ENCODE peak calls at places on chromosomes 12 and 14, in ten cellular contexts. E is A172; A is NCI-H1436; X is T-helper 2 cell; Z is effector CD8-positive, alpha-beta T cell; I is B cell; Y is left ventricle myocardium superior; R is CD4-positive, alpha-beta T cell; M is HEK293T; H is GM23248. C is an unnamed sample.

GRCh38 chr12:120581998-120582397 is 796 bp upstream of the POP5 start:
- DNase-seq in E (no peak), A (no peak), X (no peak), Z (no peak), I (no peak), Y (no peak), R (no peak), M (no peak), H (peak), C (no peak)

GRCh38 chr14:78291958-78292357 is 121.8 kb downstream of the NRXN3 start:
- DNase-seq in E (no peak), A (no peak), X (no peak), Z (no peak), I (no peak), Y (no peak), R (no peak), M (no peak), H (no peak), C (no peak)

GRCh38 chr14:67167420-67168109 is 21.7 kb upstream of the GARIN2 start:
- DNase-seq in E (peak), A (no peak), X (no peak), Z (no peak), I (no peak), Y (no peak), R (no peak), M (no peak), H (peak), C (no peak)

GRCh38 chr12:132685400-132685799 is 1.7 kb downstream of the POLE start:
- DNase-seq in E (no peak), A (no peak), X (no peak), Z (no peak), I (no peak), Y (no peak), R (no peak), M (no peak), H (no peak), C (no peak)

GRCh38 chr14:94378527-94379290 is 9.7 kb downstream of the SERPINA1 start:
- DNase-seq in E (no peak), A (no peak), X (no peak), Z (no peak), I (peak), Y (no peak), R (no peak), M (no peak), H (no peak), C (no peak)

GRCh38 chr12:121295123-121295745 is 1.3 kb downstream of the CAMKK2 start:
- DNase-seq in E (no peak), A (peak), X (peak), Z (no peak), I (no peak), Y (no peak), R (no peak), M (peak), H (no peak), C (no peak)

GRCh38 chr12:19012965-19013364 is 116.6 kb upstream of the PLEKHA5 start:
- DNase-seq in E (no peak), A (no peak), X (no peak), Z (no peak), I (no peak), Y (no peak), R (no peak), M (no peak), H (no peak), C (no peak)

GRCh38 chr12:47165934-47166333 is 86.2 kb upstream of the AMIGO2 start:
- DNase-seq in E (no peak), A (no peak), X (no peak), Z (no peak), I (no peak), Y (no peak), R (no peak), M (no peak), H (no peak), C (no peak)

GRCh38 chr12:115051378-115051777 is 367.4 kb upstream of the TBX3 start:
- DNase-seq in E (no peak), A (no peak), X (no peak), Z (no peak), I (no peak), Y (no peak), R (no peak), M (no peak), H (no peak), C (no peak)

C was measured in activated gamma-delta T cell treated with anti-CD3 and anti-CD28 coated beads, Interleukin-2, amount 50 U/mL, for 16 hours.